ENCODE peak calls at places on chromosome 9, in nine cellular contexts. M is cardiac fibroblast, U is heart right ventricle, K is NCI-H510A, R is NCI-H2029, N is SK-N-SH, F is RCC 7860, H is A549, L is T-helper 9 cell. S is an unnamed sample.

GRCh38 chr9:14906654-14907359 is 3.4 kb downstream of the FREM1 start:
- DNase-seq in U (no peak), L (no peak), M (no peak), N (peak), K (no peak), H (no peak), F (no peak), R (no peak), S (no peak)

GRCh38 chr9:70504814-70505213 is 90.4 kb upstream of the KLF9 start:
- DNase-seq in N (no peak), K (no peak), M (peak), U (no peak), R (no peak), H (no peak), L (no peak), F (no peak), S (no peak)

GRCh38 chr9:90062982-90063381 is 458.2 kb downstream of the GADD45G start:
- DNase-seq in F (no peak), M (no peak), K (no peak), U (no peak), H (no peak), R (no peak), L (no peak), N (no peak), S (no peak)

GRCh38 chr9:128149951-128150593 is 819 bp downstream of the LCN2 start:
- DNase-seq in H (no peak), N (no peak), L (no peak), F (no peak), U (no peak), K (no peak), M (no peak), R (no peak), S (no peak)

GRCh38 chr9:92634712-92635605 is 35.0 kb downstream of the IPPK start:
- DNase-seq in F (peak), U (peak), H (peak), M (peak), K (no peak), L (peak), N (peak), R (peak), S (peak)

GRCh38 chr9:90929616-90930015 is 128.0 kb downstream of the SYK start:
- DNase-seq in N (no peak), F (no peak), U (no peak), K (no peak), H (no peak), M (no peak), R (no peak), L (no peak), S (no peak)

GRCh38 chr9:22107202-22107601 is 98.1 kb upstream of the CDKN2B start:
- DNase-seq in N (no peak), H (no peak), M (no peak), L (no peak), U (no peak), K (no peak), R (no peak), F (no peak), S (no peak)

GRCh38 chr9:88741335-88741734 is 206.4 kb downstream of the NXNL2 start:
- DNase-seq in M (no peak), L (no peak), R (no peak), U (no peak), F (no peak), K (no peak), N (no peak), H (no peak), S (peak)

GRCh38 chr9:91803143-91803940 is 146.7 kb downstream of the ROR2 start:
- DNase-seq in K (no peak), M (peak), L (no peak), F (no peak), R (no peak), H (no peak), N (no peak), U (no peak), S (no peak)

GRCh38 chr9:81389569-81389993 is 299.8 kb downstream of the TLE1 start:
- DNase-seq in L (no peak), M (peak), R (peak), N (no peak), K (no peak), F (peak), U (no peak), H (peak), S (peak)

GRCh38 chr9:76658510-76659231 is 105.6 kb upstream of the PCA3 start:
- DNase-seq in F (peak), K (no peak), H (peak), R (peak), L (no peak), M (peak), U (no peak), N (no peak), S (peak)

GRCh38 chr9:2934241-2934650 is 90.4 kb upstream of the PUM3 start:
- DNase-seq in K (no peak), N (peak), F (no peak), R (no peak), L (no peak), U (no peak), H (no peak), M (no peak), S (no peak)

GRCh38 chr9:109454041-109454440 is 44.1 kb downstream of the PTPN3 start:
- DNase-seq in H (no peak), F (no peak), U (no peak), M (no peak), L (no peak), N (no peak), K (no peak), R (no peak), S (no peak)

GRCh38 chr9:87227456-87227855 is 270.2 kb upstream of the DAPK1 start:
- DNase-seq in N (no peak), K (no peak), L (no peak), H (no peak), U (no peak), M (peak), R (no peak), F (no peak), S (no peak)

GRCh38 chr9:100756217-100756616 is 178.3 kb downstream of the CAVIN4 start:
- DNase-seq in K (peak), L (no peak), F (no peak), U (no peak), H (no peak), M (no peak), R (peak), N (no peak), S (no peak)

GRCh38 chr9:115411993-115412452 is 294.1 kb upstream of the TNC start:
- DNase-seq in M (no peak), F (no peak), R (no peak), H (no peak), N (no peak), L (no peak), U (no peak), K (no peak), S (no peak)